ENCODE peak calls at places on chromosomes 2 and 18, in five cellular contexts. F, Y, L, J and G are unnamed samples.

GRCh38 chr2:71724793-71725192 is 271.4 kb downstream of the DYSF start:
- DNase-seq in F (no peak), J (no peak), L (no peak), Y (no peak), G (no peak)

GRCh38 chr2:36663851-36664715 is 32.4 kb upstream of the VIT start:
- DNase-seq in F (peak), J (peak), Y (no peak), L (peak), G (no peak)

GRCh38 chr2:37599688-37600525 is 71.5 kb downstream of the CDC42EP3 start:
- DNase-seq in L (no peak), F (no peak), Y (no peak), J (no peak), G (no peak)

GRCh38 chr2:199458017-199458805 is 472 bp upstream of the SATB2 start:
- DNase-seq in Y (no peak), F (peak), L (peak), J (no peak), G (peak)

GRCh38 chr2:137928547-137929503 is 35.4 kb upstream of the HNMT start:
- DNase-seq in L (peak), F (no peak), J (peak), Y (no peak), G (no peak)

GRCh38 chr2:70959271-70959761 is 19.1 kb upstream of the ANKRD53 start:
- DNase-seq in L (no peak), Y (no peak), J (no peak), F (no peak), G (no peak)

GRCh38 chr2:36294290-36294689 is 61.3 kb upstream of the CRIM1 start:
- DNase-seq in F (no peak), Y (no peak), L (no peak), J (no peak), G (no peak)

GRCh38 chr18:6279308-6279707 is 135.4 kb downstream of the L3MBTL4 start:
- DNase-seq in J (no peak), F (no peak), L (no peak), Y (no peak), G (no peak)

GRCh38 chr2:160918909-160919503 is 241.2 kb upstream of the TANK start:
- DNase-seq in Y (no peak), J (peak), F (peak), L (peak), G (peak)

GRCh38 chr2:15073639-15074038 is 441.1 kb downstream of the LRATD1 start:
- DNase-seq in Y (no peak), F (no peak), J (no peak), L (no peak), G (no peak)

GRCh38 chr2:138536302-138536701 is 34.7 kb downstream of the SPOPL start:
- DNase-seq in F (no peak), Y (peak), L (no peak), J (no peak), G (no peak)

GRCh38 chr2:118854507-118855300 is 7.3 kb upstream of the EN1 start:
- DNase-seq in L (no peak), Y (no peak), F (no peak), J (no peak), G (no peak)

GRCh38 chr2:165009466-165009865 is 54.1 kb upstream of the SLC38A11 start:
- DNase-seq in F (no peak), J (no peak), L (no peak), Y (no peak), G (no peak)

GRCh38 chr18:13544953-13545352 is 181.4 kb downstream of the FAM210A start:
- DNase-seq in L (no peak), Y (no peak), J (no peak), F (no peak), G (no peak)

GRCh38 chr2:132588576-132588975 is 81.4 kb downstream of the LYPD1 start:
- DNase-seq in J (no peak), L (no peak), Y (no peak), F (no peak), G (peak)

GRCh38 chr2:210224660-210225460 is at the start of gene ACADL:
- DNase-seq in L (peak), F (peak), Y (no peak), J (no peak), G (peak)

GRCh38 chr2:158905824-158906223 is 62.6 kb upstream of the TANC1 start:
- DNase-seq in L (no peak), Y (no peak), J (no peak), F (no peak), G (no peak)

GRCh38 chr2:240783819-240784621 is 36.0 kb downstream of the KIF1A start:
- DNase-seq in L (no peak), F (no peak), Y (no peak), J (no peak), G (no peak)

GRCh38 chr2:202051499-202052161 is 18.0 kb downstream of the FZD7 start:
- DNase-seq in J (no peak), Y (no peak), L (no peak), F (no peak), G (no peak)

GRCh38 chr2:207446653-207447052 is 83.1 kb upstream of the CREB1 start:
- DNase-seq in J (no peak), L (no peak), F (no peak), Y (no peak), G (no peak)

GRCh38 chr2:190809876-190810525 is 70.6 kb upstream of the GLS start:
- DNase-seq in L (no peak), Y (no peak), F (no peak), J (no peak), G (no peak)

GRCh38 chr2:174245065-174245464 is 3.3 kb downstream of the OLA1 start:
- DNase-seq in L (no peak), Y (no peak), F (no peak), J (no peak), G (no peak)

GRCh38 chr2:132416080-132416911 is at the start of gene GPR39:
- DNase-seq in J (peak), Y (no peak), L (peak), F (peak), G (peak)

GRCh38 chr18:48781990-48782368 is 168.8 kb downstream of the SMAD7 start:
- DNase-seq in F (no peak), J (peak), L (no peak), Y (no peak), G (no peak)

GRCh38 chr2:203446071-203446481 is 89.0 kb downstream of the RAPH1 start:
- DNase-seq in J (no peak), F (peak), L (no peak), Y (no peak), G (no peak)

GRCh38 chr2:223868005-223868404 is 30.6 kb upstream of the AP1S3 start:
- DNase-seq in Y (no peak), L (no peak), J (no peak), F (no peak), G (no peak)

GRCh38 chr2:147641644-147642043 is 203.2 kb upstream of the ACVR2A start:
- DNase-seq in J (no peak), L (no peak), F (no peak), Y (no peak), G (no peak)

GRCh38 chr18:67104700-67105284 is 411.7 kb downstream of the DSEL start:
- DNase-seq in Y (no peak), L (peak), F (peak), J (peak), G (peak)

GRCh38 chr18:37649416-37649815 is 83.8 kb upstream of the CELF4 start:
- DNase-seq in J (no peak), Y (no peak), L (no peak), F (no peak), G (no peak)

GRCh38 chr18:28766721-28767120 is 589.8 kb upstream of the CDH2 start:
- DNase-seq in Y (no peak), L (no peak), J (no peak), F (no peak), G (no peak)

GRCh38 chr2:73083886-73084792 is 12.6 kb upstream of the SFXN5 start:
- DNase-seq in Y (no peak), J (no peak), L (no peak), F (no peak), G (no peak)

GRCh38 chr2:129879614-129880180 is 99.8 kb upstream of the RAB6C start:
- DNase-seq in F (no peak), Y (no peak), J (no peak), L (no peak), G (peak)

GRCh38 chr2:121868652-121869051 is 113.2 kb downstream of the TSN start:
- DNase-seq in L (no peak), F (no peak), J (peak), Y (no peak), G (no peak)

GRCh38 chr2:10033251-10034006 is 9.9 kb upstream of the KLF11 start:
- DNase-seq in Y (no peak), L (no peak), J (no peak), F (peak), G (no peak)

GRCh38 chr2:10034333-10035052 is 8.9 kb upstream of the KLF11 start:
- DNase-seq in J (no peak), F (peak), L (no peak), Y (no peak), G (no peak)

GRCh38 chr2:10035633-10036032 is 7.7 kb upstream of the KLF11 start:
- DNase-seq in L (no peak), Y (no peak), J (no peak), F (no peak), G (no peak)

GRCh38 chr2:10036095-10036879 is 7.1 kb upstream of the KLF11 start:
- DNase-seq in F (no peak), J (no peak), L (peak), Y (no peak), G (no peak)

GRCh38 chr2:10035053-10035422 is 8.3 kb upstream of the KLF11 start:
- DNase-seq in L (no peak), Y (no peak), J (no peak), F (no peak), G (no peak)
- TF ChIP-seq KDM1A in L (peak), Y (no peak), J (no peak), F (peak), G (peak)

GRCh38 chr18:3923750-3924149 is 473.8 kb downstream of the TGIF1 start:
- DNase-seq in L (peak), Y (no peak), F (no peak), J (no peak), G (no peak)
- TF ChIP-seq KDM1A in L (no peak), Y (no peak), F (no peak), J (no peak), G (no peak)

DNA sequence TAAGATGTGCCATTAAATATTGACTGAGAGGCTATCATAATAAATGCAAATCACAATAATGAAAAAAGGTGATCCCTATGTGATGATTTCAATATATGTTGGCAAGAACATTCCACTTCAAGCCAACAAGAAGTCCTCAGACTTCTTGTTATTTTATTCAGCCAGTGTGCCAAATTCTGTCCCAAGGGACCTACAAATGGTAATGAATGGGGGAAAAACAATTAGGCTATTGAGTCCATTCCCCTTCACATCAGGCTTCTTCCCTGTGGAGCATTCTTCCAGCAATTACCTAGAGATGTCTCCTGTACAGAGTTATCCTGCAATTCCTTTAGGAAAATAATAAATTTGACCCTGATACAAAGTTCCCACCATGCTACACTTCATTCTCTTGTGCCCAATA is 144.4 kb downstream of the PIEZO2 start:
- DNase-seq in F (no peak), Y (no peak), J (no peak), L (no peak), G (no peak)
- TF ChIP-seq KDM1A in F (no peak), Y (no peak), J (no peak), L (no peak), G (no peak)

DNA sequence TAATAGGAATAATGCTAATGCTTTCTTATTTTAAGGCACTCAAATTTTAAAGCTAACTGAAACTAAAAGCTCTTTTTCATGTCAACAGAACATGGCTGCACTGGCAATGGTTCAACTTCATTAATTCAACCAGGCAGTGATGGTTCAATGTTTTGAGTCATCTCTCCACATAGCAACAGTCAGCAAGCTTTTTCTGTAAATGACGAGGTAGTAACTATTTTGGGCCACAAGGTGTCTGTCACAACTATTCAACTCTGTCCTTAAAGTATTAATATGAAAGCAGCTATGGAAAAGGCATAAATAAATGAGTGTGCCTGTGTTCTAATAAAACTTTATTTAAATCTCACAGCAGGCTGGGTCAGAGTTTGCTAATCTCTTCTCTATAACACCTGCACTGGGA is 1425.6 kb upstream of the PIK3C3 start:
- DNase-seq in J (peak), L (no peak), F (no peak), Y (no peak), G (no peak)
- TF ChIP-seq KDM1A in J (no peak), L (no peak), F (no peak), Y (no peak), G (no peak)

GRCh38 chr2:180203972-180204371 is 196.9 kb upstream of the CWC22 start:
- DNase-seq in J (no peak), Y (no peak), L (no peak), F (no peak), G (no peak)
- TF ChIP-seq KDM1A in J (no peak), Y (no peak), L (no peak), F (no peak), G (no peak)

GRCh38 chr2:230849633-230850357 is 14.9 kb upstream of the ITM2C start:
- DNase-seq in L (peak), F (peak), Y (no peak), J (peak), G (peak)
- TF ChIP-seq KDM1A in L (no peak), F (no peak), Y (no peak), J (no peak), G (no peak)

GRCh38 chr2:69227717-69228116 is 159.3 kb downstream of the GFPT1 start:
- DNase-seq in J (no peak), L (peak), F (no peak), Y (no peak), G (no peak)
- TF ChIP-seq KDM1A in J (no peak), L (no peak), F (no peak), Y (no peak), G (no peak)

GRCh38 chr2:20052872-20053281 is 1.4 kb upstream of the LAPTM4A start:
- DNase-seq in J (no peak), Y (no peak), F (peak), L (peak), G (no peak)
- TF ChIP-seq KDM1A in J (no peak), Y (no peak), F (peak), L (no peak), G (no peak)